ENCODE peak calls at places on chromosomes 11 and 22, in four cellular contexts. K, B, Q and I are unnamed samples.

GRCh38 chr11:44047931-44048431 is at the start of gene ACCSL:
- DNase-seq in Q (peak), K (no peak), B (no peak), I (no peak)

GRCh38 chr22:26428515-26429457 is at the start of gene ASPHD2:
- DNase-seq in B (peak), Q (peak), K (peak), I (no peak)

GRCh38 chr11:47595029-47595428 is 818 bp upstream of the C1QTNF4 start:
- DNase-seq in K (no peak), Q (no peak), B (no peak), I (no peak)

GRCh38 chr11:82930734-82931133 is 29.2 kb downstream of the DDIAS start:
- DNase-seq in Q (no peak), B (no peak), K (no peak), I (no peak)

GRCh38 chr22:39243443-39244072 is 1.2 kb downstream of the PDGFB start:
- DNase-seq in Q (no peak), B (no peak), K (peak), I (no peak)

GRCh38 chr11:116605543-116605942 is 167.2 kb downstream of the BUD13 start:
- DNase-seq in Q (peak), K (no peak), B (no peak), I (no peak)

GRCh38 chr22:44588348-44588747 is 90.3 kb upstream of the RTL6 start:
- DNase-seq in B (no peak), K (no peak), Q (peak), I (no peak)

GRCh38 chr11:130789241-130789640 is 127.0 kb downstream of the SNX19 start:
- DNase-seq in Q (no peak), B (no peak), K (no peak), I (no peak)

GRCh38 chr11:39541945-39542351 is 1917.5 kb downstream of the LRRC4C start:
- DNase-seq in B (no peak), Q (no peak), K (no peak), I (no peak)

GRCh38 chr22:44384981-44385610 is 72.3 kb upstream of the SHISAL1 start:
- DNase-seq in Q (peak), B (no peak), K (no peak), I (peak)

GRCh38 chr11:69442807-69443137 is 38.7 kb upstream of the LINC01488 start:
- DNase-seq in B (no peak), K (no peak), Q (no peak), I (no peak)

GRCh38 chr11:65438257-65439151 is 15.9 kb downstream of the NEAT1 start:
- DNase-seq in Q (peak), K (no peak), B (no peak), I (no peak)